ENCODE peak calls at places on chromosomes 12 and 14, in seven cellular contexts. F, X, Q, Y, U, K and L are unnamed samples.

GRCh38 chr14:77130386-77130785 is 11.2 kb downstream of the ZDHHC22 start:
- DNase-seq in F (no peak), X (no peak), Q (no peak), Y (no peak), U (no peak), K (no peak), L (peak; percentile 32)

GRCh38 chr14:99150236-99150635 is 121.8 kb downstream of the BCL11B start:
- DNase-seq in F (no peak), X (no peak), Q (no peak), Y (no peak), U (no peak), K (no peak), L (no peak)

GRCh38 chr14:23389396-23389795 is 12.6 kb downstream of the CMTM5 start:
- DNase-seq in F (no peak), X (no peak), Q (no peak), Y (no peak), U (no peak), K (no peak), L (no peak)

GRCh38 chr14:22494486-22495135 is 94.4 kb downstream of the DAD1 start:
- DNase-seq in F (no peak), X (no peak), Q (no peak), Y (no peak), U (no peak), K (no peak), L (no peak)

GRCh38 chr12:96242597-96242996 is 48.4 kb downstream of the ELK3 start:
- DNase-seq in F (no peak), X (no peak), Q (no peak), Y (peak; percentile 53), U (no peak), K (no peak), L (peak; percentile 82)

GRCh38 chr12:77189463-77189862 is 124.1 kb upstream of the E2F7 start:
- DNase-seq in F (peak; percentile 39), X (peak; percentile 73), Q (no peak), Y (no peak), U (peak; percentile 91), K (no peak), L (no peak)

GRCh38 chr12:56488041-56488955 is at the start of gene GLS2:
- DNase-seq in F (peak; percentile 79), X (peak; percentile 55), Q (peak; percentile 94), Y (peak; percentile 77), U (peak; percentile 70), K (no peak), L (peak; percentile 83)

GRCh38 chr14:95234426-95234825 is 77.1 kb upstream of the DICER1 start:
- DNase-seq in F (no peak), X (no peak), Q (no peak), Y (no peak), U (no peak), K (no peak), L (no peak)

GRCh38 chr12:16600525-16600924 is 5.4 kb downstream of the LMO3 start:
- DNase-seq in F (no peak), X (no peak), Q (no peak), Y (no peak), U (no peak), K (no peak), L (no peak)

GRCh38 chr12:75116611-75117010 is 93.0 kb downstream of the KCNC2 start:
- DNase-seq in F (no peak), X (no peak), Q (no peak), Y (no peak), U (no peak), K (no peak), L (no peak)

GRCh38 chr12:45215419-45216296 is at the start of gene ANO6:
- DNase-seq in F (peak; percentile 88), X (peak; percentile 92), Q (peak; percentile 84), Y (peak; percentile 91), U (peak; percentile 86), K (no peak), L (peak; percentile 93)

GRCh38 chr14:74326369-74327152 is 21.7 kb upstream of the VRTN start:
- DNase-seq in F (no peak), X (no peak), Q (no peak), Y (no peak), U (no peak), K (no peak), L (no peak)

GRCh38 chr12:125162489-125163028 is 97.3 kb downstream of the AACS start:
- DNase-seq in F (no peak), X (no peak), Q (no peak), Y (no peak), U (no peak), K (no peak), L (no peak)

GRCh38 chr14:49033131-49033530 is 553.0 kb downstream of the RPS29 start:
- DNase-seq in F (no peak), X (no peak), Q (no peak), Y (no peak), U (no peak), K (no peak), L (no peak)

GRCh38 chr12:6049587-6049986 is 74.9 kb downstream of the VWF start:
- DNase-seq in F (no peak), X (no peak), Q (no peak), Y (no peak), U (peak; percentile 9), K (no peak), L (no peak)

GRCh38 chr14:106208794-106209193 is 682.4 kb downstream of the TMEM121 start:
- DNase-seq in F (no peak), X (no peak), Q (no peak), Y (no peak), U (no peak), K (no peak), L (no peak)

GRCh38 chr14:29529418-29529817 is 398.2 kb downstream of the PRKD1 start:
- DNase-seq in F (peak; percentile 17), X (no peak), Q (no peak), Y (no peak), U (no peak), K (no peak), L (no peak)

GRCh38 chr14:101124860-101125259 is 221.3 kb upstream of the RTL1 start:
- DNase-seq in F (no peak), X (no peak), Q (no peak), Y (no peak), U (no peak), K (no peak), L (no peak)

GRCh38 chr12:125734137-125734536 is 668.9 kb downstream of the AACS start:
- DNase-seq in F (no peak), X (no peak), Q (no peak), Y (no peak), U (no peak), K (no peak), L (no peak)

GRCh38 chr12:47870175-47870781 is 34.5 kb downstream of the VDR start:
- DNase-seq in F (peak; percentile 29), X (peak; percentile 15), Q (no peak), Y (no peak), U (peak; percentile 70), K (no peak), L (no peak)

GRCh38 chr14:22268875-22269274 is 320.1 kb downstream of the DAD1 start:
- DNase-seq in F (peak; percentile 10), X (peak; percentile 57), Q (no peak), Y (no peak), U (no peak), K (no peak), L (no peak)

GRCh38 chr12:122088181-122088810 is 9.7 kb downstream of the MLXIP start:
- DNase-seq in F (no peak), X (no peak), Q (no peak), Y (no peak), U (no peak), K (no peak), L (no peak)

GRCh38 chr12:121121805-121122204 is 10.9 kb upstream of the P2RX7 start:
- DNase-seq in F (no peak), X (no peak), Q (no peak), Y (peak; percentile 1), U (no peak), K (no peak), L (no peak)

GRCh38 chr14:77319416-77319815 is 1.3 kb downstream of the POMT2 start:
- DNase-seq in F (no peak), X (no peak), Q (no peak), Y (no peak), U (no peak), K (no peak), L (peak; percentile 16)

GRCh38 chr12:124032265-124032886 is 59.4 kb downstream of the ZNF664 start:
- DNase-seq in F (peak; percentile 83), X (no peak), Q (peak; percentile 69), Y (no peak), U (peak; percentile 73), K (no peak), L (no peak)

GRCh38 chr12:120065472-120065871 is 51.1 kb downstream of the RAB35 start:
- DNase-seq in F (no peak), X (peak; percentile 25), Q (no peak), Y (no peak), U (no peak), K (no peak), L (no peak)

GRCh38 chr14:58732387-58732786 is 94.6 kb downstream of the DACT1 start:
- DNase-seq in F (no peak), X (no peak), Q (no peak), Y (no peak), U (no peak), K (no peak), L (no peak)